ENCODE peak calls at places on chromosomes 6 and 20, in four cellular contexts. V is H1, R is trophoblast cell, K is neuronal stem cell. Z is an unnamed sample.

GRCh38 chr6:145898376-145898775 is 65.8 kb downstream of the SHPRH start:
- DNase-seq in V (no peak), R (peak; percentile 50), K (no peak), Z (no peak)

GRCh38 chr6:6661684-6662083 is 73.2 kb downstream of the LY86 start:
- DNase-seq in V (no peak), R (peak; percentile 28), K (no peak), Z (peak; percentile 45)

GRCh38 chr20:33719277-33719988 is 677 bp downstream of the PXMP4 start:
- DNase-seq in V (no peak), R (no peak), K (no peak), Z (no peak)

GRCh38 chr20:36796868-36797267 is 23.3 kb upstream of the DSN1 start:
- DNase-seq in V (no peak), R (no peak), K (no peak), Z (no peak)

GRCh38 chr20:38790210-38791053 is 15.1 kb upstream of the PPP1R16B start:
- DNase-seq in V (no peak), R (peak; percentile 58), K (no peak), Z (peak; percentile 9)

GRCh38 chr20:51008718-51009117 is 14.2 kb downstream of the KCNG1 start:
- DNase-seq in V (no peak), R (no peak), K (no peak), Z (no peak)

GRCh38 chr6:136067731-136068341 is 182.3 kb downstream of the MTFR2 start:
- DNase-seq in V (peak; percentile 48), R (peak; percentile 74), K (peak; percentile 40), Z (peak; percentile 43)

GRCh38 chr20:49704932-49705336 is 8.7 kb downstream of the B4GALT5 start:
- DNase-seq in V (no peak), R (no peak), K (no peak), Z (no peak)

GRCh38 chr6:97813881-97814280 is 530.9 kb upstream of the MMS22L start:
- DNase-seq in V (no peak), R (no peak), K (no peak), Z (no peak)

GRCh38 chr6:45420083-45420908 is 42.6 kb upstream of the SUPT3H start:
- DNase-seq in V (no peak), R (no peak), K (peak; percentile 33), Z (peak; percentile 72)

GRCh38 chr20:4069741-4070140 is 54.4 kb upstream of the RNF24 start:
- DNase-seq in V (no peak), R (no peak), K (no peak), Z (peak; percentile 63)

GRCh38 chr20:4071177-4071723 is 55.9 kb upstream of the RNF24 start:
- DNase-seq in V (no peak), R (no peak), K (no peak), Z (no peak)

GRCh38 chr20:4068708-4069107 is 53.4 kb upstream of the RNF24 start:
- DNase-seq in V (no peak), R (no peak), K (no peak), Z (no peak)

GRCh38 chr20:4067600-4068261 is 52.4 kb upstream of the RNF24 start:
- DNase-seq in V (no peak), R (peak; percentile 82), K (no peak), Z (peak; percentile 74)

DNA sequence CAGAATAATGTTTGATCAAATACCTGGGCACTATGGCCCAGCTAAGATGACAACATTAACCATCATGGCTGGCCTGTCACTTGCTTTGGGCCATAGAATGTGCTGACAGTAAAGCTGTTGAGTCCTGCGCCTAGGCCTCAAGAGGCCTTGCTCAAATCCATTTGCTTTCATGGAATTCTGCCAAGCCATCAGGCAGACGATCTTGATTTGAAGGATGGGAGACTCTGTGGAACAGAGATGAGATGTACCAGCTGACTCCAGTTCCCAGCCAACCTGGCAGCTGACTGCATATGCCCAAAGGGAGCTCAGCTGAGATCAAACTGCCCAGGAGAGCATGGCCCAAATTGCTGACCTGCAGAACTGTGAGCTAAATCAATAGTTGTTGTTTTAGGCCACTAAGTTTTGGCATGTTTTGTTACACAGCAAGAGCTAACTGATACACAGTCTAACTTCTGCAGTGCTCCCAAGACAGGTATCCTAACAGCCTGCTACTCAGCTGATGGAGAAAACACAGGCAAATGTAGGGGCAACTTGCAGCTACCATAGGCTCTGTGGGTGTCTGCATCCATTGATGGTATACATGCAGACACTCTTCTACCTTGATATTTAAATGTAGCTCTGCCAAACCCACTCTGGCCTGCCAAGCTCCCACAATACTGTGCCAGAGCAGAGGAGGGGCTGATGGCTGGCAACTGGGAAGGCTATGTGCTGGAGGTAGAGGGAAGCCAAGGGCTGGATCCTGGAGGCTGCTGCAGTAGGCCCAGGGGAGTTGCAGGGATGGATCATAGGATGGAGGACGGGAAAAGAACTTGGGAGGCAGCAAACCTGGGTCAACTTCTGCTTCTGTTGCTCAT is 55.2 kb upstream of the RNF24 start:
- DNase-seq in V (no peak), R (no peak), K (no peak), Z (no peak)
- H4K91ac ChIP-seq in V (no peak overlapping the region), R (no peak overlapping the region), K (no peak overlapping the region), Z (peak overlapping the region; percentile 74)

GRCh38 chr6:131575834-131576478 is 2.9 kb downstream of the ARG1 start:
- DNase-seq in V (no peak), R (no peak), K (no peak), Z (no peak)

GRCh38 chr6:131572686-131573415 is at the start of gene ARG1:
- DNase-seq in V (no peak), R (no peak), K (no peak), Z (no peak)

GRCh38 chr6:131574133-131574532 is 1.1 kb downstream of the ARG1 start:
- DNase-seq in V (no peak), R (no peak), K (no peak), Z (no peak)

DNA sequence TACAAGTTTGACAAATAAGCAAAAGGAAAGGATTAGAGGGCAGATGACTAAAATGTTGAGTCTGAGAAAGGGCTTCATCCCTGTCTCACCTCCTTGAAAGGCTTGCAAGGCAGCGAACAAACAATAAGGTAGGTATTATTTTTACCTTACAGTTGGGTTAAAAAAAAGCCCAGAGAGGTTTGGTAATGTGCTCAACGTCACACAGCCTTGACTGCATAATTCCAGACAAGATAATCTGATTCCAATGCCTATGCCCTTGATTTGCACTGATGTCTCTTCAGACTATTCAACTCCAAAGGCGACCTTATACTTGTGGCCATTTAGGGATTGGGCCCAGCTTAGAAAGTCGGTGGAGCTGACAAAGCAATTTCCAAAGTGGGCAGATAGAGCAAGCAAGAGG is 1.7 kb downstream of the ARG1 start:
- DNase-seq in V (no peak), R (no peak), K (no peak), Z (no peak)
- H3K4me3 ChIP-seq in V (no peak overlapping the region), R (no peak overlapping the region), K (no peak overlapping the region), Z (no peak overlapping the region)

GRCh38 chr20:58374027-58374850 is 14.8 kb upstream of the VAPB start:
- DNase-seq in V (peak; percentile 61), R (no peak), K (no peak), Z (no peak)
- H2BK12ac ChIP-seq in V (peak overlapping the region; percentile 100), R (no peak overlapping the region), K (peak overlapping the region; percentile 14), Z (no peak overlapping the region)

DNA sequence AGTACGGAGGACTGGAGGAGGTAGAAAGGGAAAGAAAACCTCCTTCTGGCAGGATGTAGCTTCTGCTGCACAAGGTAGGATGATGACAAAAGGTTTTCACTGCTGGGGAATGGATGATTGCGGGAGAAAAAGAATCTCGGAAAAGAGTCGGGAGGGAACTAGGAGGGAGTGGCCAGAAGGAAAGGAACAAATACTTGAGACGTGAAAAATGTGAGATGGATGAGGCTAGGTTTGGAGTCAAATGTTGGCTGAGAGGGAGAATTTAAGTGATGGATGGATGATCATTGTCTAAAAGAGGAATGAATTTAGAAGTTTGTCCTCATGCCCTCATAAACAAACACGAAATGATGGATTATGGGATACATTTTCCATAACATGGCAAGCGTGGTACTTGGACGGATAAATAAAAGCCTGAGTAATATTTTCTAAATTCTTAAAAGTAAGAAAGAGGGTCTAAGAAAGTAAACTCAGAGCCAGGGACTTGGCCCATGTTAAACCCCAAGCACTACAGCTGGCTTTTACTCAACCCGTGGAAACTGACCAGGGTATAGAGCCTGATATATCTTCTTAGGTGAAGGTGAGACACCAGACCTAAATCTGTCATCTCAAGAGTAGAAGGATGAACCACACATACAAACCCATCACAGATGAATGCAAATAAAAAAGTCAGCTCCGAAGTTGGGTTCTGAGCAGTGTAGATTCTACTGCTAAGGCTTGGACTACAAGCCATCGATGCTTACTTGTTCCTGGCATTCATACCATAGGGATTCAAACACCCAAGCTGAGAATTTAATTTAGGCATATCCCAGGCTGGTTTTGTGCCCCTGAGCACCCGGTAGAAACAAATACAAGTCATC is 72.4 kb downstream of the HFE start:
- DNase-seq in V (no peak), R (no peak), K (no peak), Z (peak; percentile 55)
- H4K91ac ChIP-seq in V (no peak overlapping the region), R (no peak overlapping the region), K (no peak overlapping the region), Z (no peak overlapping the region)

GRCh38 chr6:37904590-37904989 is 85.1 kb downstream of the ZFAND3 start:
- DNase-seq in V (no peak), R (no peak), K (no peak), Z (no peak)

GRCh38 chr6:37897819-37898534 is 78.5 kb downstream of the ZFAND3 start:
- DNase-seq in V (no peak), R (no peak), K (no peak), Z (no peak)

GRCh38 chr6:37906121-37906520 is 86.6 kb downstream of the ZFAND3 start:
- DNase-seq in V (no peak), R (no peak), K (no peak), Z (peak; percentile 20)

DNA sequence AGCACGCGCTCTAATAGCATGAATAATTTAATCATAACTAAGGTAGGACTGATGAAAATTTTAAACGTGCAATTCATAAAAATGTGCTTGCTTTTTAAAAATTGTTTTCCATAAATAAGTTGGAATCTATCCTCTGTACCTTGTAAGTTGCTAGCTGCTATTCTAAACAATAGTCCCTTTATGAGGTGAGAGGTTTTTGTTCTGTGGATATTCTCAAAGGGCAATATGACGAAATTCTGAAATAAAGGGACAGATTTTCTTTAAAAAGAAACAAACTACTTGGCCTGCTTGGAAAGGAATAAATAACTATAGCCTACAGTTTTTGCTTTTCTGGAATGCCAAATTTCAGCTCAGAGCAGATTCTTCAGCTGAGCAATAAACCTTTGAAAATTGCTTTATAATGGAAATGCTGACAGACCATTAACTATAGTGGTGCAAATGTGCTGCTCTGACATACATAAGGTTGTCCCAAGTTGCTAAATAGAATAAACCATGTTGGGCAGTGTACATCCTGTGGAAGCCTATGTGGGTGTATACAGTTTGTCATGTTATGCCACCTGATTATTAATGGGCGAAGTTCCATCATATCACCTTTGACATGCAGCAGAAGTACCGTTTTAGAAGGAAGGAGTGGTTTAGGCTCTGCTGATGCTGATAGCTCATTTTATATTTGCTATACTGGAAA is 84.3 kb downstream of the ZFAND3 start:
- DNase-seq in V (no peak), R (no peak), K (no peak), Z (no peak)
- H3K4me3 ChIP-seq in V (no peak overlapping the region), R (no peak overlapping the region), K (no peak overlapping the region), Z (no peak overlapping the region)

DNA sequence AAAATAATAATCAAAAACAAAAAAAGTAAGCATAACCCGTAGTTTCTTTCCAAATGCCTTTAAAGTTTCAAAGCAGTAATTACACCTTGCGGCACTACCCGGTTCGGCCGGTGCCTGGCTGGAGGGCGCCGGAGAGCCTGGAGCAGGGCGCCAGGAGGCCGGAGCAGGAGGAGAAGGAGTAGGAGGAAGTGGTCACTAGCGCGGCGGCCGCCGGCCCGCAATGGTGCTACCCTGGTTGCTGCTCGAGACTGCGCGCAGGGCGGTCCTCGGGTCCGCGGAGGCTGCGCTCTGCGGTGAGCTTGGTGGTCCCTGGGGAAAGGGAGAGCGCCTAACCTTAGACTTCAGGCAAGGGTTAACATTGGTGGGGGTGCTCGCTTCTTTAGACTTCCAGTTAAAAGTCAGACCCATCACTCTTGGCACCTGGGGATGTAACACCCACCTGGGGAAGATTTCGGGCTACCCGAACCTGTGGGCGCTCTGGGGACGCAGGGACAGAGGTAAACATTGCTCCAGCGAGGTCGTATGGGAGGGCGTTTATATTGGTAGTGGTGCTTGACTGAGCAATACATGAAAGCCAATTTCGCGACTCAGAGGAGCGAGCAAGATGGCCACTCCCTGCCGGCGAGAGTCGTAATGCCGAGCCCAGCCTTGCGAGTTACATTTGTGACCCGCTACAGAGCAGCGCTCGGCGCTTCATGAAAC is 5.8 kb upstream of the USP45 start:
- DNase-seq in V (peak; percentile 88), R (peak; percentile 80), K (peak; percentile 69), Z (peak; percentile 89)
- H2BK12ac ChIP-seq in V (peak overlapping the region; percentile 35), R (peak overlapping the region; percentile 40), K (no peak overlapping the region), Z (peak overlapping the region; percentile 28)